ENCODE peak calls at places on chromosomes 6 and 20, in eight cellular contexts. N, S, A, Q, T, K, X and G are unnamed samples.

GRCh38 chr6:101226677-101227135 is 166.8 kb upstream of the GRIK2 start:
- DNase-seq in N (no peak), S (no peak), A (peak; percentile 2), Q (no peak), T (no peak), K (no peak), X (peak; percentile 9), G (peak; percentile 3)

GRCh38 chr6:122749451-122750050 is 30.0 kb upstream of the FABP7 start:
- DNase-seq in N (no peak), S (no peak), A (no peak), Q (no peak), T (no peak), K (no peak), X (no peak), G (no peak)

GRCh38 chr20:52190437-52191131 is 995 bp downstream of the ZFP64 start:
- DNase-seq in N (peak; percentile 30), S (no peak), A (peak; percentile 44), Q (no peak), T (no peak), K (no peak), X (no peak), G (peak; percentile 71)

GRCh38 chr6:9554806-9555205 is 860.1 kb downstream of the TFAP2A start:
- DNase-seq in N (no peak), S (no peak), A (no peak), Q (no peak), T (no peak), K (no peak), X (no peak), G (no peak)

GRCh38 chr6:96002576-96002910 is 13.2 kb upstream of the FUT9 start:
- DNase-seq in N (no peak), S (peak; percentile 16), A (no peak), Q (no peak), T (no peak), K (no peak), X (no peak), G (no peak)

GRCh38 chr6:118469468-118469867 is 78.6 kb upstream of the PLN start:
- DNase-seq in N (no peak), S (no peak), A (no peak), Q (no peak), T (no peak), K (no peak), X (no peak), G (no peak)

GRCh38 chr6:42407379-42407778 is 44.3 kb downstream of the TRERF1 start:
- DNase-seq in N (no peak), S (no peak), A (no peak), Q (no peak), T (peak; percentile 14), K (no peak), X (no peak), G (no peak)

GRCh38 chr6:135870722-135871121 is 19.2 kb downstream of the PDE7B start:
- DNase-seq in N (no peak), S (no peak), A (no peak), Q (no peak), T (no peak), K (no peak), X (no peak), G (no peak)

GRCh38 chr20:11200423-11200822 is 526.6 kb upstream of the JAG1 start:
- DNase-seq in N (no peak), S (no peak), A (no peak), Q (no peak), T (no peak), K (no peak), X (no peak), G (no peak)

GRCh38 chr20:43583982-43584432 is 6.7 kb upstream of the IFT52 start:
- DNase-seq in N (no peak), S (peak; percentile 54), A (no peak), Q (peak; percentile 95), T (peak; percentile 97), K (no peak), X (no peak), G (no peak)

GRCh38 chr6:61688165-61688564 is 597.9 kb downstream of the KHDRBS2 start:
- DNase-seq in N (no peak), S (no peak), A (no peak), Q (no peak), T (no peak), K (no peak), X (no peak), G (no peak)

GRCh38 chr20:25453035-25453810 is 45.8 kb downstream of the GINS1 start:
- DNase-seq in N (no peak), S (no peak), A (no peak), Q (no peak), T (peak; percentile 34), K (peak; percentile 64), X (no peak), G (no peak)

GRCh38 chr6:71181565-71181964 is 107.0 kb upstream of the OGFRL1 start:
- DNase-seq in N (no peak), S (no peak), A (no peak), Q (peak; percentile 65), T (peak; percentile 80), K (no peak), X (no peak), G (no peak)

GRCh38 chr20:59772931-59773913 is 160.2 kb downstream of the SYCP2 start:
- DNase-seq in N (no peak), S (no peak), A (no peak), Q (peak; percentile 83), T (no peak), K (no peak), X (no peak), G (no peak)

GRCh38 chr6:110950443-110950842 is 8.1 kb upstream of the GTF3C6 start:
- DNase-seq in N (no peak), S (no peak), A (no peak), Q (no peak), T (no peak), K (no peak), X (no peak), G (no peak)

GRCh38 chr6:141969201-141969600 is 163.5 kb upstream of the GJE1 start:
- DNase-seq in N (no peak), S (no peak), A (no peak), Q (no peak), T (no peak), K (no peak), X (no peak), G (no peak)

GRCh38 chr6:84033523-84034451 is at the start of gene MRAP2:
- DNase-seq in N (no peak), S (no peak), A (peak; percentile 12), Q (no peak), T (no peak), K (no peak), X (peak; percentile 40), G (peak; percentile 53)

GRCh38 chr6:44045672-44046015 is 81.6 kb downstream of the MRPL14 start:
- DNase-seq in N (no peak), S (peak; percentile 75), A (no peak), Q (no peak), T (no peak), K (no peak), X (no peak), G (no peak)